ENCODE peak calls at places on chromosomes 2 and 18, in five cellular contexts. V, S, C, R and D are unnamed samples.

GRCh38 chr18:3798032-3798431 is 348.1 kb downstream of the TGIF1 start:
- DNase-seq in C (no peak), V (no peak), R (no peak), S (no peak), D (no peak)

GRCh38 chr18:40962784-40963183 is 992.2 kb upstream of the PIK3C3 start:
- DNase-seq in V (no peak), S (no peak), R (no peak), C (peak; percentile 71), D (no peak)

GRCh38 chr2:99821572-99822369 is 320.6 kb downstream of the AFF3 start:
- DNase-seq in V (no peak), C (peak; percentile 80), R (peak; percentile 39), S (no peak), D (no peak)

GRCh38 chr2:176001281-176001902 is 675 bp downstream of the LNPK start:
- DNase-seq in S (peak; percentile 67), C (peak; percentile 58), R (peak; percentile 51), V (peak; percentile 15), D (peak; percentile 76)

GRCh38 chr18:29644276-29644675 is 1398.3 kb downstream of the DSC3 start:
- DNase-seq in C (peak; percentile 88), R (peak; percentile 28), V (no peak), S (no peak), D (no peak)

GRCh38 chr2:6748399-6748798 is 117.3 kb downstream of the CMPK2 start:
- DNase-seq in C (no peak), S (no peak), V (no peak), R (no peak), D (no peak)

GRCh38 chr2:72130671-72131360 is 16.8 kb downstream of the CYP26B1 start:
- DNase-seq in R (no peak), C (no peak), S (no peak), V (no peak), D (no peak)

GRCh38 chr2:185241556-185241955 is 497.0 kb upstream of the FSIP2 start:
- DNase-seq in C (no peak), V (no peak), S (no peak), R (no peak), D (peak; percentile 43)

GRCh38 chr2:54084600-54084999 is 30.8 kb upstream of the ACYP2 start:
- DNase-seq in S (no peak), V (no peak), R (no peak), C (peak; percentile 42), D (no peak)

GRCh38 chr2:237190958-237191692 is 105.4 kb downstream of the COPS8 start:
- DNase-seq in V (no peak), S (no peak), R (peak; percentile 44), C (no peak), D (peak; percentile 54)

GRCh38 chr2:19710230-19710629 is 191.6 kb downstream of the TTC32 start:
- DNase-seq in V (no peak), S (no peak), R (no peak), C (no peak), D (no peak)

GRCh38 chr2:65700004-65700651 is 267.7 kb upstream of the SPRED2 start:
- DNase-seq in V (no peak), S (no peak), R (no peak), C (no peak), D (no peak)

GRCh38 chr2:85680707-85681353 is 12.8 kb upstream of the SFTPB start:
- DNase-seq in C (peak; percentile 71), V (no peak), S (no peak), R (no peak), D (no peak)

GRCh38 chr2:238097988-238098853 is 1.9 kb upstream of the ESPNL start:
- DNase-seq in C (peak; percentile 6), R (no peak), V (peak; percentile 92), S (peak; percentile 70), D (peak; percentile 66)